ENCODE peak calls at places on chromosomes 13 and 19, in four cellular contexts. X is K562, J is HepG2, G is H1. W is an unnamed sample. For H3K79me2, the result is how much of the 10 kb centered on the place peaks cover.

GRCh38 chr13:114128624-114129522 is 3.5 kb downstream of the RASA3 start:
- DNase-seq in X (peak), J (no peak), G (no peak), W (peak)

GRCh38 chr19:58569943-58570670 is 3.0 kb downstream of the MZF1 start:
- DNase-seq in X (no peak), J (no peak), G (no peak), W (no peak)

GRCh38 chr19:16045893-16046292 is 30.4 kb upstream of the TPM4 start:
- DNase-seq in X (no peak), J (no peak), G (no peak), W (no peak)

GRCh38 chr13:106696719-106697118 is 128.8 kb upstream of the ARGLU1 start:
- DNase-seq in X (no peak), J (no peak), G (no peak), W (no peak)

GRCh38 chr13:35478384-35479222 is 2.1 kb upstream of the MAB21L1 start:
- DNase-seq in X (no peak), J (no peak), G (no peak), W (no peak)

GRCh38 chr19:50998686-50999085 is 2.7 kb downstream of the KLK8 start:
- DNase-seq in X (no peak), J (no peak), G (no peak), W (no peak)

GRCh38 chr19:8506402-8506957 is 4.0 kb upstream of the PRAM1 start:
- DNase-seq in X (peak), J (no peak), G (no peak), W (no peak)

GRCh38 chr13:76764429-76764828 is 121.8 kb downstream of the KCTD12 start:
- DNase-seq in X (no peak), J (no peak), G (no peak), W (no peak)

GRCh38 chr13:43245374-43245964 is 222.1 kb downstream of the DNAJC15 start:
- DNase-seq in X (no peak), J (no peak), G (no peak), W (no peak)

GRCh38 chr19:4981681-4981958 is 12.7 kb downstream of the KDM4B start:
- DNase-seq in X (no peak), J (no peak), G (no peak), W (no peak)

GRCh38 chr19:6773323-6773931 is 919 bp downstream of the VAV1 start:
- DNase-seq in X (no peak), J (no peak), G (no peak), W (no peak)

GRCh38 chr13:48975101-48975925 is at the start of gene FNDC3A:
- DNase-seq in X (peak), J (peak), G (no peak), W (peak)

GRCh38 chr13:99384468-99384867 is 77.3 kb upstream of the GPR183 start:
- DNase-seq in X (no peak), J (no peak), G (no peak), W (no peak)

GRCh38 chr19:45008554-45008953 is 7.3 kb downstream of the RELB start:
- DNase-seq in X (no peak), J (no peak), G (no peak), W (no peak)
- TF ChIP-seq FOSL1 in X (no peak), J (no peak), G (no peak), W (no peak)

GRCh38 chr13:110317093-110317492 is 10.0 kb downstream of the COL4A2 start:
- DNase-seq in X (no peak), J (no peak), G (no peak), W (no peak)
- H3K79me2 ChIP-seq in X (under half), J (under half), G (under half), W (under half)

DNA sequence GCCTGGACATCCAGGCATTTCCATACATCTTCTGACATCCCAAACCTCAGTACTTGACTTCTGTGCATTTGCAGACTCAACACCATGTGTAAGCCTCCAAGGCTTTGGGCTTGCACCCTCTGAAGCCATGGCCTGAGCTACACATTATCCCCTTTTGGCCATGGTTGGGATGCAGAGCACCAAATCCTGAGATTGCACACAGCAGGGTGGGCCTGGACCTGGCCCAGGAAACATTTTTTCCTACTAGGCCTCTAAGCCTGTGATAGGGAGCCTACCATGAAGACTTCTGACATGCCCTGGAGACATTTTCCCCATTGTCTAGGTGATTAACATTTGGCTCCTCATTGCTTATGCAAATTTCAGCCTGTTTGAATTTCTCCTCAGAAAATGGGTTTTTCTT is 853.4 kb upstream of the SPRY2 start:
- DNase-seq in X (no peak), J (no peak), G (no peak), W (no peak)
- TF ChIP-seq FOSL1 in X (no peak), J (no peak), G (no peak), W (no peak)

DNA sequence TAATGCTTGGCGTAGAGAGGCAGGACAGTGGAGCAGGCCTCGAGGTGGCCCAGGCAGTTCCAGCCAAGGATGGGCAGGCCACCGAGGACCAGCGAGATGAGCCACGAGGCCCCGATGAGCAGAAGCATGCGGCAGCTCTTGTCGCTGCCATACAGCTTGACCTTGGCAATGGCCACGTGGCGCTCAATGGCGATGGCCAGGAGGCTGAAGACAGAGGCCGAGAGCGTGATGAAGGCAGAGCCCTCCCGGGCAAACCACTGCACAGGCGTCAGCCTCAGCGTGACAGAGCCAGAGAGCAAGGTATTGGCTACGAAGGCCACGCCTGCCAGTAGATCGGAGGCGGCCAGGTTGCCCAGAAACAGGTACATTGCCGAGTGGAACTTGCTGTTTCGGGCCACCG is 6.8 kb downstream of the S1PR2 start:
- DNase-seq in X (no peak), J (no peak), G (no peak), W (no peak)
- H3K79me2 ChIP-seq in X (under half), J (under half), G (under half), W (under half)

GRCh38 chr19:42081584-42082258 is 5.8 kb downstream of the ZNF574 start:
- DNase-seq in X (no peak), J (peak), G (no peak), W (no peak)
- TF ChIP-seq FOSL1 in X (no peak), J (no peak), G (no peak), W (no peak)

DNA sequence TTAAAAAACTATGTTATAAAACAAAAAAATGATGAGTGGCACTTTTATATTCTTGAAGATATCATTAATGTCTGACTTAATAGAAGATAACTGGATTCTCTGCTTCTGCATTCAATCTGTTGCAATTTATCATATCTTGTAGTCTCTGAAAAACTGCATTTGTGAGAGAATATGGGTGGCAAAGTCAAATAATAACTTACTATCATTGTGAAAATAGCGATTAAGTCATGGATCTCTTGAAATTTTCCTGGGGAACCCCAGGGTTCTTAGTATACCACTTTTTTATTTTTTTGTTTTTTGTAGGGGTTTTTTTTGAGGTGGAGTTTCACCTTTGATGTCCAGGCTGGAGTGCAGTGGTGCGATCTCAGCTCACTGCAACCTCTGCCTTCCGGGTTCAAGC is 127.1 kb downstream of the STOML3 start:
- DNase-seq in X (no peak), J (no peak), G (no peak), W (no peak)
- H3K79me2 ChIP-seq in X (under half), J (under half), G (under half), W (under half)